ENCODE peak calls at places on chromosomes 13 and 19, in eight cellular contexts. K is EH; V is AG09309; Y is activated CD8-positive, alpha-beta T cell treated with anti-CD3 and anti-CD28 coated beads for 36 hours; J is foreskin fibroblast; Z is Kasumi-1; M is HAP-1; L is CD8-positive, alpha-beta T cell. F is an unnamed sample.

GRCh38 chr13:36531746-36532486 is 99.6 kb downstream of the CCNA1 start:
- DNase-seq in K (peak; percentile 18), V (peak; percentile 1), Y (no peak), J (no peak), Z (peak; percentile 33), M (no peak), L (no peak), F (no peak)

GRCh38 chr19:49339364-49340068 is 4.3 kb downstream of the CD37 start:
- DNase-seq in K (peak; percentile 83), V (no peak), Y (no peak), J (peak; percentile 87), Z (no peak), M (no peak), L (no peak), F (peak; percentile 62)

GRCh38 chr13:49400755-49401659 is 42.9 kb downstream of the CAB39L start:
- DNase-seq in K (peak; percentile 81), V (no peak), Y (no peak), J (peak; percentile 34), Z (peak; percentile 48), M (no peak), L (no peak), F (peak; percentile 14)

GRCh38 chr13:51269039-51269438 is 46.8 kb downstream of the FAM124A start:
- DNase-seq in K (peak; percentile 75), V (no peak), Y (no peak), J (peak; percentile 4), Z (no peak), M (peak; percentile 38), L (no peak), F (no peak)

GRCh38 chr19:13172335-13173128 is 22.3 kb downstream of the IER2 start:
- DNase-seq in K (peak; percentile 95), V (no peak), Y (peak; percentile 93), J (peak; percentile 87), Z (peak; percentile 33), M (peak; percentile 51), L (peak; percentile 79), F (no peak)

GRCh38 chr19:36255316-36255715 is 40.4 kb downstream of the ZNF146 start:
- DNase-seq in K (no peak), V (no peak), Y (no peak), J (no peak), Z (no peak), M (no peak), L (no peak), F (no peak)

GRCh38 chr13:110509478-110509926 is 52.0 kb downstream of the RAB20 start:
- DNase-seq in K (no peak), V (no peak), Y (no peak), J (no peak), Z (no peak), M (no peak), L (no peak), F (no peak)

GRCh38 chr19:2224754-2225349 is 11.3 kb downstream of the PLEKHJ1 start:
- DNase-seq in K (no peak), V (no peak), Y (no peak), J (no peak), Z (no peak), M (no peak), L (no peak), F (no peak)

GRCh38 chr19:40266111-40266510 is 19.0 kb downstream of the AKT2 start:
- DNase-seq in K (no peak), V (no peak), Y (no peak), J (no peak), Z (no peak), M (no peak), L (no peak), F (no peak)

GRCh38 chr19:10553943-10554381 is 10.3 kb downstream of the ATG4D start:
- DNase-seq in K (no peak), V (no peak), Y (peak; percentile 92), J (no peak), Z (peak; percentile 94), M (no peak), L (peak; percentile 53), F (no peak)

GRCh38 chr19:46226438-46226973 is 3.0 kb upstream of the IGFL1 start:
- DNase-seq in K (no peak), V (no peak), Y (no peak), J (no peak), Z (no peak), M (no peak), L (no peak), F (no peak)